ENCODE peak calls at places on chromosomes 1 and 21, in nine cellular contexts. D, O, Y, L, V, Z, R, T and K are unnamed samples.

GRCh38 chr21:20802631-20803260 is 195.5 kb upstream of the NCAM2 start:
- DNase-seq in D (no peak), O (no peak), Y (no peak), L (no peak), V (no peak), Z (no peak), R (no peak), T (no peak), K (no peak)

GRCh38 chr1:8182034-8182761 is 135.7 kb upstream of the SLC45A1 start:
- DNase-seq in D (no peak), O (no peak), Y (peak; percentile 85), L (peak; percentile 51), V (peak; percentile 11), Z (no peak), R (peak; percentile 66), T (peak; percentile 42), K (peak; percentile 33)

GRCh38 chr1:232108598-232108997 is 482.0 kb downstream of the DISC1 start:
- DNase-seq in D (no peak), O (no peak), Y (no peak), L (peak; percentile 8), V (no peak), Z (no peak), R (no peak), T (no peak), K (no peak)

GRCh38 chr1:184910596-184910995 is 63.7 kb downstream of the NIBAN1 start:
- DNase-seq in D (no peak), O (no peak), Y (no peak), L (peak; percentile 90), V (no peak), Z (no peak), R (no peak), T (no peak), K (no peak)

GRCh38 chr1:61227857-61228557 is 145.6 kb downstream of the NFIA start:
- DNase-seq in D (no peak), O (no peak), Y (no peak), L (no peak), V (no peak), Z (no peak), R (no peak), T (no peak), K (no peak)

GRCh38 chr1:11550664-11551283 is 71.8 kb downstream of the DISP3 start:
- DNase-seq in D (no peak), O (no peak), Y (peak; percentile 82), L (peak; percentile 83), V (peak; percentile 46), Z (no peak), R (no peak), T (peak; percentile 48), K (no peak)

GRCh38 chr1:56382890-56383289 is 196.5 kb downstream of the PLPP3 start:
- DNase-seq in D (no peak), O (no peak), Y (no peak), L (no peak), V (no peak), Z (no peak), R (no peak), T (no peak), K (no peak)

GRCh38 chr1:46039571-46040052 is 92.8 kb downstream of the PIK3R3 start:
- DNase-seq in D (no peak), O (no peak), Y (no peak), L (peak; percentile 43), V (no peak), Z (no peak), R (no peak), T (peak; percentile 32), K (no peak)

GRCh38 chr1:24692351-24692980 is 49.4 kb downstream of the SRRM1 start:
- DNase-seq in D (no peak), O (no peak), Y (no peak), L (peak; percentile 45), V (no peak), Z (no peak), R (no peak), T (no peak), K (no peak)